ENCODE peak calls at places on chromosomes 2 and 18, in seven cellular contexts. O is K562, P is osteoblast, Y is thoracic aorta, B is HCT116, T is heart right ventricle, J is left ventricle myocardium inferior. W is an unnamed sample.
A peak's percentile ranks its signal among the peaks of the same experiment; 100 is the strongest.

GRCh38 chr2:1593371-1594205 is 150.7 kb downstream of the PXDN start:
- DNase-seq in O (no peak), P (peak; percentile 95), Y (no peak), B (peak; percentile 77), T (peak; percentile 51), J (peak; percentile 46), W (no peak)

GRCh38 chr2:128611421-128612320 is 293.0 kb upstream of the HS6ST1 start:
- DNase-seq in O (no peak), P (peak; percentile 73), Y (no peak), B (no peak), T (no peak), J (peak; percentile 8), W (peak; percentile 6)

GRCh38 chr2:67214585-67215184 is 182.4 kb upstream of the ETAA1 start:
- DNase-seq in O (no peak), P (no peak), Y (no peak), B (no peak), T (no peak), J (no peak), W (no peak)

GRCh38 chr18:22827216-22827615 is 105.9 kb upstream of the RBBP8 start:
- DNase-seq in O (no peak), P (no peak), Y (no peak), B (no peak), T (no peak), J (no peak), W (no peak)

GRCh38 chr2:72115361-72116080 is 32.1 kb downstream of the CYP26B1 start:
- DNase-seq in O (no peak), P (peak; percentile 99), Y (peak; percentile 73), B (peak; percentile 68), T (no peak), J (no peak), W (no peak)

GRCh38 chr2:178309541-178309940 is 115.2 kb downstream of the OSBPL6 start:
- DNase-seq in O (no peak), P (no peak), Y (no peak), B (no peak), T (no peak), J (no peak), W (no peak)

GRCh38 chr2:1024981-1025380 is 74.3 kb downstream of the SNTG2 start:
- DNase-seq in O (no peak), P (peak; percentile 97), Y (no peak), B (no peak), T (no peak), J (no peak), W (no peak)

GRCh38 chr2:165011199-165011598 is 55.9 kb upstream of the SLC38A11 start:
- DNase-seq in O (no peak), P (no peak), Y (no peak), B (no peak), T (no peak), J (no peak), W (no peak)

GRCh38 chr2:101157272-101157671 is 6.1 kb upstream of the TBC1D8 start:
- DNase-seq in O (no peak), P (no peak), Y (no peak), B (no peak), T (no peak), J (no peak), W (no peak)

GRCh38 chr18:61572871-61573270 is 239.6 kb downstream of the CDH20 start:
- DNase-seq in O (no peak), P (no peak), Y (no peak), B (no peak), T (no peak), J (no peak), W (no peak)

GRCh38 chr18:61948196-61948800 is 55.5 kb upstream of the RNF152 start:
- DNase-seq in O (no peak), P (no peak), Y (no peak), B (no peak), T (no peak), J (no peak), W (no peak)

GRCh38 chr2:28991021-28991420 is 9.9 kb downstream of the TOGARAM2 start:
- DNase-seq in O (no peak), P (peak; percentile 72), Y (no peak), B (no peak), T (peak; percentile 53), J (no peak), W (no peak)

GRCh38 chr2:174729797-174730529 is 34.3 kb downstream of the CHRNA1 start:
- DNase-seq in O (no peak), P (peak; percentile 84), Y (no peak), B (no peak), T (no peak), J (no peak), W (no peak)
- H3K27me3 ChIP-seq in O (peaks cover 53% of the 10 kb centered on the region), P (peaks cover 73% of the 10 kb centered on the region), Y (no peaks in the 10 kb centered on the region), B (no peaks in the 10 kb centered on the region), T (peaks cover 51% of the 10 kb centered on the region), J (peaks cover 70% of the 10 kb centered on the region), W (no peaks in the 10 kb centered on the region)

DNA sequence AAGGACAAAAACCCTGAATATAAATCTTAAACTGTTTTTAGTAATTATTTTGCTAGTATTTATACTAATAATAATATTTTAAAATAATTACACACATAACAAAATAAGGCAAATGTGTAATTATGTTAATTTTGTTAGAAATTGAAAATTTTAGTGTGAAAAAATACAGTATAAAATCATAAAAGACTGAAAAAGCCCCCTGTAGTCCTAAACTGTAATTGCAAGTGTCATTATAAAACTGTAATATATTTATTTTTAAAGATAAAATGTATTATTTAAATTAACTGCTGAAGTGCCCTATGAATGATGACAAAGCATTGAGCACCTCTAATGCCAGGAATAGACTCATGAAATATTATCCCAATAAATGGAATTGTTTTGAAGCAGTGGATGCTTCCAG is 1117.7 kb downstream of the CBLN2 start:
- DNase-seq in O (no peak), P (no peak), Y (no peak), B (no peak), T (no peak), J (no peak), W (no peak)
- TF ChIP-seq CTCF in O (no peak), P (no peak), Y (no peak), B (no peak), T (no peak), J (no peak), W (no peak)

DNA sequence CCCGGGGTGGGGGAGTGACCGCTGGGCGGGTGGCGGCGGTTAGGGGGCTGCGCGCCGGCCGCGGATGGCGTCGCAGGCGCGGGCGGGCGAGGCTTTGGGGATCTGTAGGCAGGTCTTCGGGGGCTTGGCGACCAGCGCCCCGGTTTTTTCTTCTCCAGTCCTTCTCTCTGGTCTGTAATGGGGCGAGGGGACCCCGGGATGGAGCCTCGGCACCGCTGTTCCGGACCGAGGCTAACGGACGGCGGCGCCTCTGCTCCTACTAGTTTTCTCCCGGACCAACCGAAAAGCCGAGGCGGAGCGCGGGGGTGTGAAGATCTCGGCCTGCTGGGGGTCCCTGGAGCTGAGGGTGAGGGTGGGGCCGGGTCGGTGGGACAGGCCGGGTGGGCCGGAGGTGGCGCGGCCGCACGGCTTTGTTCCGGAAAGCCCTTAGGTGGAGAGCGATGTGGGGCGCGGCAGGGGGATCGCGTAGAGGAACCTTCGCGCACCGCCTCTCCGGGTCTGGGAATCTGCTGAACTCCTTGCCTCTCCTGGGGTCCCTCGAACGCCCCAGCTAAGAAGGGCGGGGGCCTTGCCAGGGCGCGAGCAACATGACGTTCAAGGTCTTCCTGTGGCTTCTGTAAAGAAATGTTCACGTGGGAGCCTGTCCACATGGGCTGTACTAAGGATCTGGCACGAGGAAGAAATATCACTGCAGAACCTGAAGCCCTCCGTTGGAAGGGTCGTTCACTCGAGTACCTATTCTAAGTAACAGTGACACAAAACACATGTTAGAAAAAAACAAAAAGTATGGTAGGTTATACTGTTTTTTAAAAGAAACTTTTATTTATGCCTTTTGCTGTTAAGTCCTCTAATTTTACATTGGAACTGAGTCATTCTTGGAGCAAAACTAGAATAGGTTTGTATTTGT is 861 bp downstream of the SLC39A10 start:
- DNase-seq in O (peak; percentile 79), P (peak; percentile 59), Y (peak; percentile 8), B (no peak), T (peak; percentile 49), J (peak; percentile 53), W (peak; percentile 85)
- H3K4me1 ChIP-seq in O (peaks cover 11% of the 10 kb centered on the region), P (peaks cover 17% of the 10 kb centered on the region), Y (peaks cover 21% of the 10 kb centered on the region), B (peaks cover 17% of the 10 kb centered on the region), T (peaks cover 15% of the 10 kb centered on the region), J (peaks cover 42% of the 10 kb centered on the region), W (peaks cover 39% of the 10 kb centered on the region)

GRCh38 chr2:176148758-176149483 is 2.4 kb upstream of the HOXD4 start:
- DNase-seq in O (no peak), P (peak; percentile 81), Y (no peak), B (no peak), T (no peak), J (no peak), W (no peak)
- H3K27me3 ChIP-seq in O (peaks cover 69% of the 10 kb centered on the region), P (no peaks in the 10 kb centered on the region), Y (no peaks in the 10 kb centered on the region), B (no peaks in the 10 kb centered on the region), T (peaks cover 100% of the 10 kb centered on the region), J (peaks cover 100% of the 10 kb centered on the region), W (no peaks in the 10 kb centered on the region)

GRCh38 chr18:48419268-48420022 is 10.3 kb upstream of the ZBTB7C start:
- DNase-seq in O (peak; percentile 6), P (no peak), Y (no peak), B (no peak), T (no peak), J (no peak), W (no peak)
- TF ChIP-seq CTCF in O (peak; percentile 18), P (no peak), Y (no peak), B (peak; percentile 59), T (no peak), J (no peak), W (no peak)

GRCh38 chr2:201450910-201451329 is 338 bp downstream of the TRAK2 start:
- DNase-seq in O (no peak), P (peak; percentile 78), Y (no peak), B (no peak), T (no peak), J (no peak), W (no peak)
- H3K4me1 ChIP-seq in O (peaks cover 10% of the 10 kb centered on the region), P (peaks cover 8% of the 10 kb centered on the region), Y (peaks cover 50% of the 10 kb centered on the region), B (peaks cover 22% of the 10 kb centered on the region), T (peaks cover 34% of the 10 kb centered on the region), J (peaks cover 80% of the 10 kb centered on the region), W (peaks cover 58% of the 10 kb centered on the region)

GRCh38 chr2:2860583-2861300 is 516.9 kb downstream of the EIPR1 start:
- DNase-seq in O (no peak), P (no peak), Y (no peak), B (no peak), T (no peak), J (no peak), W (no peak)

GRCh38 chr2:2861666-2862240 is 515.9 kb downstream of the EIPR1 start:
- DNase-seq in O (no peak), P (no peak), Y (no peak), B (no peak), T (no peak), J (no peak), W (no peak)

GRCh38 chr2:2859164-2859563 is 518.5 kb downstream of the EIPR1 start:
- DNase-seq in O (no peak), P (no peak), Y (no peak), B (no peak), T (no peak), J (no peak), W (no peak)

GRCh38 chr2:2862386-2862785 is 515.2 kb downstream of the EIPR1 start:
- DNase-seq in O (no peak), P (no peak), Y (no peak), B (no peak), T (no peak), J (no peak), W (no peak)

DNA sequence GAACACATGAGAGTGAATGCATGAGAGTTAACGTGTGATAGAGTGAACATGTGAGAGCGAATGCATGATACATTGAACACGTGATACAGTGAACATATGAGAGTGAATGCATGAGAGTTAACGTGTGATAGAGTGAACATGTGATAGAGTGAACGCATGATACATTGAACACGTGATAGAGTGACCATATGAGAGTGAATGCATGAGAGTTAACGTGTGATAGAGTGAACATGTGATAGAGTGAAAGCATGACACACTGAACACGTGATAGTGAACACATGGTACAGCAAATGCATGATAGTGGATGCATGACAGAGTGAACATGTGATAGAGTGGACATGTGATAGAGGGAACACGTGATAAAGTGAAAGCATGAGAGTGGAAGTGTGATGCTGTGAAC is 517.9 kb downstream of the EIPR1 start:
- DNase-seq in O (no peak), P (no peak), Y (no peak), B (no peak), T (no peak), J (no peak), W (no peak)
- H3K27me3 ChIP-seq in O (no peaks in the 10 kb centered on the region), P (no peaks in the 10 kb centered on the region), Y (no peaks in the 10 kb centered on the region), B (no peaks in the 10 kb centered on the region), T (no peaks in the 10 kb centered on the region), J (no peaks in the 10 kb centered on the region), W (no peaks in the 10 kb centered on the region)